ENCODE peak calls at places on chromosomes 2 and 18, in eight cellular contexts. C is left ventricle myocardium inferior, V is frontal cortex, U is iPS-NIHi11, B is sigmoid colon, P is HT1080, D is LoVo, T is GM04504. L is an unnamed sample.
A peak's percentile ranks its signal among the peaks of the same experiment; 100 is the strongest.

GRCh38 chr2:80304522-80304878 is at the start of gene LRRTM1:
- DNase-seq in C (no peak), V (peak; percentile 43), D (no peak), T (no peak), U (peak; percentile 25), B (no peak), P (no peak), L (no peak)

GRCh38 chr18:52190195-52190594 is 149.8 kb upstream of the DCC start:
- DNase-seq in V (no peak), D (no peak), B (no peak), T (no peak), U (no peak), P (no peak), C (no peak), L (no peak)

GRCh38 chr2:101410716-101411115 is 23.4 kb upstream of the CREG2 start:
- DNase-seq in T (no peak), U (no peak), V (no peak), P (no peak), B (no peak), D (no peak), C (no peak), L (no peak)

GRCh38 chr2:147989809-147990403 is 30.6 kb downstream of the ORC4 start:
- DNase-seq in V (peak; percentile 38), D (peak; percentile 10), T (peak; percentile 18), U (peak; percentile 38), P (peak; percentile 48), C (no peak), B (no peak), L (peak; percentile 41)

GRCh38 chr2:85893428-85894258 is 4.9 kb upstream of the ST3GAL5 start:
- DNase-seq in C (no peak), V (no peak), P (peak; percentile 91), D (no peak), U (no peak), B (no peak), T (peak; percentile 48), L (peak; percentile 64)

GRCh38 chr18:21489119-21489750 is 111.3 kb downstream of the ESCO1 start:
- DNase-seq in B (no peak), P (peak; percentile 43), U (peak; percentile 82), C (no peak), T (no peak), D (peak; percentile 20), V (peak; percentile 39), L (peak; percentile 52)

GRCh38 chr2:204331180-204331579 is 214.1 kb upstream of the PARD3B start:
- DNase-seq in T (no peak), C (no peak), U (no peak), B (no peak), P (no peak), V (no peak), D (no peak), L (no peak)

GRCh38 chr2:240467659-240468299 is 32.3 kb downstream of the GPC1 start:
- DNase-seq in B (peak; percentile 58), P (no peak), V (peak; percentile 40), C (no peak), T (no peak), U (peak; percentile 43), D (no peak), L (no peak)